ENCODE peak calls at places on chromosomes 4 and X, in seven cellular contexts. P, S, R, U, K, L and Y are unnamed samples.

GRCh38 chr4:5749568-5749967 is 38.6 kb downstream of the EVC start:
- DNase-seq in L (no peak), S (no peak), K (no peak), R (no peak), U (no peak), P (peak; percentile 55), Y (no peak)

GRCh38 chr4:95507147-95507546 is 41.6 kb downstream of the UNC5C start:
- DNase-seq in S (no peak), K (no peak), L (no peak), R (no peak), U (no peak), P (no peak), Y (no peak)

GRCh38 chr4:111780965-111781364 is 364.3 kb upstream of the FAM241A start:
- DNase-seq in S (no peak), K (no peak), U (no peak), R (no peak), P (no peak), L (no peak), Y (no peak)

GRCh38 chrX:115030635-115031034 is 13.2 kb upstream of the IL13RA2 start:
- DNase-seq in L (no peak), S (no peak), K (peak; percentile 53), R (no peak), U (no peak), P (no peak), Y (no peak)

GRCh38 chr4:158162637-158163036 is 10.2 kb downstream of the GASK1B start:
- DNase-seq in L (no peak), U (no peak), S (no peak), P (no peak), R (no peak), K (no peak), Y (no peak)

GRCh38 chr4:131488772-131489171 is 1660.3 kb upstream of the PCDH10 start:
- DNase-seq in P (no peak), K (no peak), U (no peak), R (no peak), L (no peak), S (no peak), Y (no peak)

GRCh38 chr4:185713272-185713671 is 98.7 kb downstream of the SORBS2 start:
- DNase-seq in U (no peak), S (no peak), P (no peak), R (no peak), L (no peak), K (no peak), Y (no peak)

GRCh38 chr4:165464813-165465381 is 86.1 kb downstream of the CPE start:
- DNase-seq in S (no peak), L (no peak), K (no peak), P (no peak), R (no peak), U (no peak), Y (no peak)

GRCh38 chr4:176002007-176002623 is 63.5 kb upstream of the WDR17 start:
- DNase-seq in U (no peak), R (no peak), S (no peak), K (no peak), P (peak; percentile 87), L (no peak), Y (peak; percentile 3)

GRCh38 chr4:1414831-1415680 is 8.8 kb upstream of the NKX1-1 start:
- DNase-seq in U (no peak), L (no peak), P (peak; percentile 74), K (no peak), R (no peak), S (no peak), Y (no peak)

GRCh38 chrX:150219374-150220185 is 143.5 kb upstream of the MAMLD1 start:
- DNase-seq in R (no peak), S (no peak), P (no peak), L (no peak), K (no peak), U (no peak), Y (no peak)

GRCh38 chrX:72052415-72053090 is 79.2 kb downstream of the RTL5 start:
- DNase-seq in K (no peak), U (no peak), R (no peak), S (no peak), L (no peak), P (no peak), Y (no peak)

GRCh38 chrX:70527053-70527452 is 82.4 kb downstream of the DLG3 start:
- DNase-seq in U (no peak), K (no peak), R (no peak), L (no peak), S (no peak), P (no peak), Y (no peak)

GRCh38 chr4:169243808-169244207 is 26.9 kb downstream of the SH3RF1 start:
- DNase-seq in K (no peak), S (no peak), L (no peak), R (no peak), U (no peak), P (no peak), Y (no peak)

GRCh38 chr4:7988437-7988836 is 48.8 kb upstream of the AFAP1 start:
- DNase-seq in P (no peak), K (no peak), L (no peak), R (no peak), U (no peak), S (no peak), Y (no peak)

GRCh38 chrX:69152398-69152797 is 12.9 kb downstream of the PJA1 start:
- DNase-seq in K (peak; percentile 18), U (no peak), S (no peak), R (no peak), L (no peak), P (peak; percentile 83), Y (no peak)

GRCh38 chr4:40214038-40214437 is 17.2 kb downstream of the RHOH start:
- DNase-seq in R (no peak), K (no peak), L (no peak), P (no peak), U (no peak), S (no peak), Y (no peak)

GRCh38 chr4:56468097-56468422 is 643 bp downstream of the SRP72 start:
- DNase-seq in S (peak; percentile 42), L (no peak), K (peak; percentile 36), U (no peak), P (no peak), R (no peak), Y (no peak)

GRCh38 chr4:1378559-1379231 is 27.5 kb downstream of the NKX1-1 start:
- DNase-seq in S (no peak), R (no peak), K (no peak), L (no peak), U (no peak), P (peak; percentile 71), Y (no peak)

GRCh38 chrX:50581405-50581804 is 110.8 kb upstream of the DGKK start:
- DNase-seq in R (no peak), K (no peak), S (no peak), U (no peak), L (no peak), P (no peak), Y (no peak)

GRCh38 chrX:16963216-16963615 is 16.8 kb downstream of the REPS2 start:
- DNase-seq in R (no peak), K (no peak), L (no peak), U (no peak), S (no peak), P (no peak), Y (no peak)